ENCODE peak calls at places on chromosome 16, in eight cellular contexts. C is T1000; B is fibroblast of mammary gland; H is RPMI7951; R is stimulated activated naive B cell treated with anti-CD40 and anti-IgM and Interleukin-4, amounts not matched to agents 10 μg/mL and 1 μg/mL and 100 μg/mL, for 72 hours; W is HEK293T; Z is activated CD4-positive, CD25-positive, alpha-beta regulatory T cell; T is HFFc6. X is an unnamed sample.
A peak's percentile ranks its signal among the peaks of the same experiment; 100 is the strongest.

GRCh38 chr16:17970816-17971291 is 365.7 kb downstream of the NPIPA8 start:
- DNase-seq in C (no peak), B (peak; percentile 22), H (no peak), R (no peak), W (no peak), Z (no peak), T (no peak), X (no peak)

GRCh38 chr16:47970291-47970931 is 185.4 kb downstream of the ABCC12 start:
- DNase-seq in C (no peak), B (peak; percentile 40), H (peak; percentile 70), R (no peak), W (peak; percentile 22), Z (no peak), T (peak; percentile 15), X (no peak)

GRCh38 chr16:25751230-25751629 is 59.5 kb downstream of the HS3ST4 start:
- DNase-seq in C (no peak), B (no peak), H (no peak), R (no peak), W (no peak), Z (no peak), T (no peak), X (no peak)

GRCh38 chr16:47779201-47780016 is 318.3 kb downstream of the PHKB start:
- DNase-seq in C (no peak), B (peak; percentile 60), H (peak; percentile 75), R (peak; percentile 11), W (no peak), Z (no peak), T (no peak), X (no peak)

GRCh38 chr16:53100889-53101288 is 46.1 kb downstream of the CHD9 start:
- DNase-seq in C (no peak), B (no peak), H (no peak), R (no peak), W (no peak), Z (no peak), T (no peak), X (no peak)

GRCh38 chr16:54430491-54431030 is 144.0 kb upstream of the IRX3 start:
- DNase-seq in C (no peak), B (peak; percentile 88), H (peak; percentile 94), R (no peak), W (no peak), Z (no peak), T (peak; percentile 87), X (no peak)

GRCh38 chr16:57838161-57838560 is 35.9 kb upstream of the KIFC3 start:
- DNase-seq in C (no peak), B (no peak), H (no peak), R (no peak), W (no peak), Z (no peak), T (peak; percentile 4), X (no peak)

GRCh38 chr16:73385701-73386100 is 337.8 kb upstream of the ZFHX3 start:
- DNase-seq in C (no peak), B (no peak), H (peak; percentile 14), R (no peak), W (no peak), Z (no peak), T (no peak), X (no peak)

GRCh38 chr16:63466-63865 is 9.0 kb downstream of the RHBDF1 start:
- DNase-seq in C (no peak), B (no peak), H (no peak), R (no peak), W (no peak), Z (no peak), T (no peak), X (no peak)

GRCh38 chr16:24132048-24132796 is 123.9 kb upstream of the CACNG3 start:
- DNase-seq in C (no peak), B (no peak), H (no peak), R (no peak), W (no peak), Z (no peak), T (no peak), X (no peak)

GRCh38 chr16:85395913-85396878 is 216.9 kb upstream of the GSE1 start:
- DNase-seq in C (no peak), B (peak; percentile 44), H (no peak), R (no peak), W (no peak), Z (no peak), T (no peak), X (peak; percentile 43)

GRCh38 chr16:54938351-54939346 is 8.0 kb downstream of the IRX5 start:
- DNase-seq in C (no peak), B (no peak), H (no peak), R (no peak), W (no peak), Z (no peak), T (no peak), X (no peak)

GRCh38 chr16:64964126-64964540 is 157.7 kb downstream of the CDH11 start:
- DNase-seq in C (no peak), B (peak; percentile 67), H (peak; percentile 45), R (no peak), W (no peak), Z (no peak), T (peak; percentile 72), X (peak; percentile 53)

GRCh38 chr16:57916735-57917450 is 54.0 kb downstream of the CNGB1 start:
- DNase-seq in C (no peak), B (no peak), H (peak; percentile 42), R (no peak), W (no peak), Z (no peak), T (no peak), X (no peak)

GRCh38 chr16:78900039-78900811 is 700.3 kb downstream of the MAF start:
- DNase-seq in C (no peak), B (no peak), H (no peak), R (no peak), W (no peak), Z (no peak), T (no peak), X (no peak)

GRCh38 chr16:85860413-85861094 is 38.4 kb upstream of the IRF8 start:
- DNase-seq in C (no peak), B (no peak), H (no peak), R (peak; percentile 23), W (no peak), Z (no peak), T (no peak), X (no peak)

GRCh38 chr16:70691223-70692129 is 5.6 kb upstream of the MTSS2 start:
- DNase-seq in C (peak; percentile 39), B (peak; percentile 88), H (peak; percentile 99), R (no peak), W (no peak), Z (no peak), T (peak; percentile 96), X (no peak)

GRCh38 chr16:51900221-51900780 is 646.6 kb downstream of the TOX3 start:
- DNase-seq in C (no peak), B (no peak), H (no peak), R (no peak), W (no peak), Z (no peak), T (no peak), X (no peak)

GRCh38 chr16:49644143-49644460 is 211.8 kb downstream of the ZNF423 start:
- DNase-seq in C (no peak), B (peak; percentile 48), H (no peak), R (no peak), W (no peak), Z (no peak), T (no peak), X (no peak)

GRCh38 chr16:4115209-4115940 is 867 bp downstream of the ADCY9 start:
- DNase-seq in C (peak; percentile 21), B (peak; percentile 60), H (peak; percentile 65), R (peak; percentile 21), W (peak; percentile 68), Z (peak; percentile 13), T (peak; percentile 57), X (peak; percentile 52)

GRCh38 chr16:86798247-86799041 is 220.1 kb downstream of the FOXL1 start:
- DNase-seq in C (no peak), B (peak; percentile 36), H (no peak), R (no peak), W (no peak), Z (no peak), T (no peak), X (no peak)

GRCh38 chr16:5065813-5066212 is at the start of gene C16orf89:
- DNase-seq in C (no peak), B (no peak), H (no peak), R (no peak), W (no peak), Z (no peak), T (no peak), X (no peak)

GRCh38 chr16:23030001-23030400 is 119.3 kb downstream of the USP31 start:
- DNase-seq in C (no peak), B (no peak), H (no peak), R (no peak), W (no peak), Z (no peak), T (no peak), X (no peak)

GRCh38 chr16:25161753-25162152 is 50.2 kb downstream of the LCMT1 start:
- DNase-seq in C (no peak), B (no peak), H (no peak), R (no peak), W (no peak), Z (no peak), T (no peak), X (no peak)

GRCh38 chr16:68264128-68265077 is at the start of gene SLC7A6:
- DNase-seq in C (peak; percentile 58), B (peak; percentile 64), H (peak; percentile 75), R (peak; percentile 86), W (peak; percentile 79), Z (peak; percentile 66), T (peak; percentile 69), X (peak; percentile 88)

GRCh38 chr16:86990451-86990850 is 326.7 kb downstream of the C16orf95 start:
- DNase-seq in C (no peak), B (no peak), H (peak; percentile 53), R (no peak), W (no peak), Z (no peak), T (no peak), X (no peak)

GRCh38 chr16:24124291-24124690 is 131.8 kb upstream of the CACNG3 start:
- DNase-seq in C (no peak), B (no peak), H (no peak), R (no peak), W (no peak), Z (no peak), T (no peak), X (no peak)

GRCh38 chr16:54123766-54124165 is 162.8 kb downstream of the IRX3 start:
- DNase-seq in C (no peak), B (no peak), H (no peak), R (no peak), W (no peak), Z (no peak), T (no peak), X (no peak)

GRCh38 chr16:47872228-47872627 is 283.6 kb downstream of the ABCC12 start:
- DNase-seq in C (no peak), B (no peak), H (peak; percentile 85), R (no peak), W (no peak), Z (no peak), T (no peak), X (no peak)

GRCh38 chr16:70692481-70693203 is 6.8 kb upstream of the MTSS2 start:
- DNase-seq in C (no peak), B (no peak), H (peak; percentile 86), R (no peak), W (no peak), Z (no peak), T (no peak), X (no peak)

GRCh38 chr16:64910351-64910750 is 211.5 kb downstream of the CDH11 start:
- DNase-seq in C (no peak), B (peak; percentile 98), H (peak; percentile 80), R (no peak), W (no peak), Z (no peak), T (peak; percentile 24), X (peak; percentile 49)

GRCh38 chr16:4626396-4626795 is 1.8 kb downstream of the MGRN1 start:
- DNase-seq in C (no peak), B (no peak), H (no peak), R (no peak), W (no peak), Z (no peak), T (no peak), X (no peak)

GRCh38 chr16:8686031-8686621 is 11.7 kb downstream of the ABAT start:
- DNase-seq in C (no peak), B (no peak), H (no peak), R (no peak), W (no peak), Z (no peak), T (no peak), X (no peak)

X was measured in SJSA1.